ENCODE peak calls at places on chromosomes 3 and 15, in nine cellular contexts. One of them, this sample, is unnamed.

GRCh38 chr3:94887056-94887455 is 824.2 kb downstream of the NSUN3 start:
- DNase-seq in amniotic stem cell: no peak
- DNase-seq in activated CD8-positive, alpha-beta T cell treated with anti-CD3 and anti-CD28 coated beads for 36 hours: no peak
- DNase-seq in stimulated activated CD8-positive, alpha-beta memory T cell treated with anti-CD3 and anti-CD28 coated beads, Interleukin-4, amount 100 ng/mL, for 24 hours: no peak
- DNase-seq in GM04504: no peak
- DNase-seq in NCI-H2081 treated with DMSO at 0.1 percent for 48 hours: no peak
- DNase-seq in stimulated activated CD4-positive, alpha-beta T cell treated with anti-CD3 and anti-CD28 coated beads, Interleukin-15, amount 100 ng/mL, for 1 hour: no peak
- DNase-seq in neural crest cell: no peak
- DNase-seq in fibroblast of lung: no peak
- DNase-seq in this sample: no peak

GRCh38 chr3:4533489-4534443 is 40.6 kb downstream of the ITPR1 start:
- DNase-seq in neural crest cell: no peak
- DNase-seq in stimulated activated CD4-positive, alpha-beta T cell treated with anti-CD3 and anti-CD28 coated beads, Interleukin-15, amount 100 ng/mL, for 1 hour: no peak
- DNase-seq in NCI-H2081 treated with DMSO at 0.1 percent for 48 hours: no peak
- DNase-seq in amniotic stem cell: no peak
- DNase-seq in activated CD8-positive, alpha-beta T cell treated with anti-CD3 and anti-CD28 coated beads for 36 hours: no peak
- DNase-seq in fibroblast of lung: peak
- DNase-seq in GM04504: no peak
- DNase-seq in stimulated activated CD8-positive, alpha-beta memory T cell treated with anti-CD3 and anti-CD28 coated beads, Interleukin-4, amount 100 ng/mL, for 24 hours: no peak
- DNase-seq in this sample: no peak

GRCh38 chr3:186772886-186773417 is 10.4 kb upstream of the EIF4A2 start:
- DNase-seq in activated CD8-positive, alpha-beta T cell treated with anti-CD3 and anti-CD28 coated beads for 36 hours: peak
- DNase-seq in amniotic stem cell: no peak
- DNase-seq in stimulated activated CD8-positive, alpha-beta memory T cell treated with anti-CD3 and anti-CD28 coated beads, Interleukin-4, amount 100 ng/mL, for 24 hours: peak
- DNase-seq in neural crest cell: peak
- DNase-seq in NCI-H2081 treated with DMSO at 0.1 percent for 48 hours: no peak
- DNase-seq in fibroblast of lung: no peak
- DNase-seq in GM04504: no peak
- DNase-seq in stimulated activated CD4-positive, alpha-beta T cell treated with anti-CD3 and anti-CD28 coated beads, Interleukin-15, amount 100 ng/mL, for 1 hour: peak
- DNase-seq in this sample: no peak

GRCh38 chr3:110419096-110419495 is 652.5 kb upstream of the NECTIN3 start:
- DNase-seq in neural crest cell: no peak
- DNase-seq in fibroblast of lung: no peak
- DNase-seq in amniotic stem cell: no peak
- DNase-seq in GM04504: no peak
- DNase-seq in NCI-H2081 treated with DMSO at 0.1 percent for 48 hours: no peak
- DNase-seq in stimulated activated CD8-positive, alpha-beta memory T cell treated with anti-CD3 and anti-CD28 coated beads, Interleukin-4, amount 100 ng/mL, for 24 hours: no peak
- DNase-seq in stimulated activated CD4-positive, alpha-beta T cell treated with anti-CD3 and anti-CD28 coated beads, Interleukin-15, amount 100 ng/mL, for 1 hour: no peak
- DNase-seq in activated CD8-positive, alpha-beta T cell treated with anti-CD3 and anti-CD28 coated beads for 36 hours: no peak
- DNase-seq in this sample: no peak

GRCh38 chr3:30354972-30355371 is 251.4 kb upstream of the TGFBR2 start:
- DNase-seq in NCI-H2081 treated with DMSO at 0.1 percent for 48 hours: peak
- DNase-seq in neural crest cell: no peak
- DNase-seq in stimulated activated CD8-positive, alpha-beta memory T cell treated with anti-CD3 and anti-CD28 coated beads, Interleukin-4, amount 100 ng/mL, for 24 hours: no peak
- DNase-seq in stimulated activated CD4-positive, alpha-beta T cell treated with anti-CD3 and anti-CD28 coated beads, Interleukin-15, amount 100 ng/mL, for 1 hour: no peak
- DNase-seq in amniotic stem cell: no peak
- DNase-seq in activated CD8-positive, alpha-beta T cell treated with anti-CD3 and anti-CD28 coated beads for 36 hours: no peak
- DNase-seq in fibroblast of lung: peak
- DNase-seq in GM04504: no peak
- DNase-seq in this sample: no peak

GRCh38 chr15:76844096-76844495 is 61.0 kb downstream of the SCAPER start:
- DNase-seq in stimulated activated CD4-positive, alpha-beta T cell treated with anti-CD3 and anti-CD28 coated beads, Interleukin-15, amount 100 ng/mL, for 1 hour: no peak
- DNase-seq in neural crest cell: no peak
- DNase-seq in NCI-H2081 treated with DMSO at 0.1 percent for 48 hours: no peak
- DNase-seq in activated CD8-positive, alpha-beta T cell treated with anti-CD3 and anti-CD28 coated beads for 36 hours: no peak
- DNase-seq in stimulated activated CD8-positive, alpha-beta memory T cell treated with anti-CD3 and anti-CD28 coated beads, Interleukin-4, amount 100 ng/mL, for 24 hours: no peak
- DNase-seq in GM04504: no peak
- DNase-seq in fibroblast of lung: no peak
- DNase-seq in amniotic stem cell: no peak
- DNase-seq in this sample: no peak

GRCh38 chr15:100986158-100986896 is 67.2 kb downstream of the LRRK1 start:
- DNase-seq in activated CD8-positive, alpha-beta T cell treated with anti-CD3 and anti-CD28 coated beads for 36 hours: no peak
- DNase-seq in NCI-H2081 treated with DMSO at 0.1 percent for 48 hours: no peak
- DNase-seq in stimulated activated CD4-positive, alpha-beta T cell treated with anti-CD3 and anti-CD28 coated beads, Interleukin-15, amount 100 ng/mL, for 1 hour: no peak
- DNase-seq in stimulated activated CD8-positive, alpha-beta memory T cell treated with anti-CD3 and anti-CD28 coated beads, Interleukin-4, amount 100 ng/mL, for 24 hours: no peak
- DNase-seq in GM04504: no peak
- DNase-seq in amniotic stem cell: no peak
- DNase-seq in neural crest cell: no peak
- DNase-seq in fibroblast of lung: no peak
- DNase-seq in this sample: no peak

GRCh38 chr3:64141476-64141875 is 83.8 kb downstream of the PRICKLE2 start:
- DNase-seq in stimulated activated CD8-positive, alpha-beta memory T cell treated with anti-CD3 and anti-CD28 coated beads, Interleukin-4, amount 100 ng/mL, for 24 hours: no peak
- DNase-seq in GM04504: no peak
- DNase-seq in fibroblast of lung: peak
- DNase-seq in amniotic stem cell: no peak
- DNase-seq in stimulated activated CD4-positive, alpha-beta T cell treated with anti-CD3 and anti-CD28 coated beads, Interleukin-15, amount 100 ng/mL, for 1 hour: no peak
- DNase-seq in neural crest cell: no peak
- DNase-seq in NCI-H2081 treated with DMSO at 0.1 percent for 48 hours: no peak
- DNase-seq in activated CD8-positive, alpha-beta T cell treated with anti-CD3 and anti-CD28 coated beads for 36 hours: no peak
- DNase-seq in this sample: no peak

GRCh38 chr3:66761093-66761780 is 236.9 kb upstream of the KBTBD8 start:
- DNase-seq in neural crest cell: no peak
- DNase-seq in GM04504: no peak
- DNase-seq in NCI-H2081 treated with DMSO at 0.1 percent for 48 hours: no peak
- DNase-seq in amniotic stem cell: no peak
- DNase-seq in stimulated activated CD8-positive, alpha-beta memory T cell treated with anti-CD3 and anti-CD28 coated beads, Interleukin-4, amount 100 ng/mL, for 24 hours: no peak
- DNase-seq in stimulated activated CD4-positive, alpha-beta T cell treated with anti-CD3 and anti-CD28 coated beads, Interleukin-15, amount 100 ng/mL, for 1 hour: no peak
- DNase-seq in fibroblast of lung: peak
- DNase-seq in activated CD8-positive, alpha-beta T cell treated with anti-CD3 and anti-CD28 coated beads for 36 hours: no peak
- DNase-seq in this sample: no peak

GRCh38 chr15:65723786-65724354 is 68.2 kb downstream of the DENND4A start:
- DNase-seq in amniotic stem cell: no peak
- DNase-seq in fibroblast of lung: no peak
- DNase-seq in neural crest cell: no peak
- DNase-seq in stimulated activated CD4-positive, alpha-beta T cell treated with anti-CD3 and anti-CD28 coated beads, Interleukin-15, amount 100 ng/mL, for 1 hour: no peak
- DNase-seq in stimulated activated CD8-positive, alpha-beta memory T cell treated with anti-CD3 and anti-CD28 coated beads, Interleukin-4, amount 100 ng/mL, for 24 hours: no peak
- DNase-seq in NCI-H2081 treated with DMSO at 0.1 percent for 48 hours: no peak
- DNase-seq in activated CD8-positive, alpha-beta T cell treated with anti-CD3 and anti-CD28 coated beads for 36 hours: no peak
- DNase-seq in GM04504: no peak
- DNase-seq in this sample: no peak

GRCh38 chr3:113829576-113830354 is 8.8 kb upstream of the GRAMD1C start:
- DNase-seq in fibroblast of lung: peak
- DNase-seq in neural crest cell: no peak
- DNase-seq in NCI-H2081 treated with DMSO at 0.1 percent for 48 hours: no peak
- DNase-seq in amniotic stem cell: no peak
- DNase-seq in stimulated activated CD4-positive, alpha-beta T cell treated with anti-CD3 and anti-CD28 coated beads, Interleukin-15, amount 100 ng/mL, for 1 hour: no peak
- DNase-seq in activated CD8-positive, alpha-beta T cell treated with anti-CD3 and anti-CD28 coated beads for 36 hours: no peak
- DNase-seq in GM04504: no peak
- DNase-seq in stimulated activated CD8-positive, alpha-beta memory T cell treated with anti-CD3 and anti-CD28 coated beads, Interleukin-4, amount 100 ng/mL, for 24 hours: no peak
- DNase-seq in this sample: no peak

GRCh38 chr3:146640955-146641867 is 36.1 kb upstream of the PLSCR5 start:
- DNase-seq in amniotic stem cell: peak
- DNase-seq in neural crest cell: no peak
- DNase-seq in stimulated activated CD8-positive, alpha-beta memory T cell treated with anti-CD3 and anti-CD28 coated beads, Interleukin-4, amount 100 ng/mL, for 24 hours: no peak
- DNase-seq in stimulated activated CD4-positive, alpha-beta T cell treated with anti-CD3 and anti-CD28 coated beads, Interleukin-15, amount 100 ng/mL, for 1 hour: no peak
- DNase-seq in activated CD8-positive, alpha-beta T cell treated with anti-CD3 and anti-CD28 coated beads for 36 hours: peak
- DNase-seq in fibroblast of lung: peak
- DNase-seq in NCI-H2081 treated with DMSO at 0.1 percent for 48 hours: peak
- DNase-seq in GM04504: peak
- DNase-seq in this sample: no peak

GRCh38 chr15:94253742-94254141 is 22.4 kb downstream of the MCTP2 start:
- DNase-seq in neural crest cell: no peak
- DNase-seq in GM04504: no peak
- DNase-seq in NCI-H2081 treated with DMSO at 0.1 percent for 48 hours: no peak
- DNase-seq in stimulated activated CD4-positive, alpha-beta T cell treated with anti-CD3 and anti-CD28 coated beads, Interleukin-15, amount 100 ng/mL, for 1 hour: no peak
- DNase-seq in stimulated activated CD8-positive, alpha-beta memory T cell treated with anti-CD3 and anti-CD28 coated beads, Interleukin-4, amount 100 ng/mL, for 24 hours: no peak
- DNase-seq in activated CD8-positive, alpha-beta T cell treated with anti-CD3 and anti-CD28 coated beads for 36 hours: no peak
- DNase-seq in fibroblast of lung: no peak
- DNase-seq in amniotic stem cell: no peak
- DNase-seq in this sample: no peak

GRCh38 chr3:189841474-189842205 is 210.5 kb downstream of the TP63 start:
- DNase-seq in stimulated activated CD4-positive, alpha-beta T cell treated with anti-CD3 and anti-CD28 coated beads, Interleukin-15, amount 100 ng/mL, for 1 hour: no peak
- DNase-seq in fibroblast of lung: peak
- DNase-seq in stimulated activated CD8-positive, alpha-beta memory T cell treated with anti-CD3 and anti-CD28 coated beads, Interleukin-4, amount 100 ng/mL, for 24 hours: no peak
- DNase-seq in GM04504: peak
- DNase-seq in amniotic stem cell: no peak
- DNase-seq in NCI-H2081 treated with DMSO at 0.1 percent for 48 hours: no peak
- DNase-seq in neural crest cell: no peak
- DNase-seq in activated CD8-positive, alpha-beta T cell treated with anti-CD3 and anti-CD28 coated beads for 36 hours: no peak
- DNase-seq in this sample: no peak

GRCh38 chr3:134622803-134623365 is 27.9 kb downstream of the KY start:
- DNase-seq in stimulated activated CD4-positive, alpha-beta T cell treated with anti-CD3 and anti-CD28 coated beads, Interleukin-15, amount 100 ng/mL, for 1 hour: no peak
- DNase-seq in neural crest cell: no peak
- DNase-seq in stimulated activated CD8-positive, alpha-beta memory T cell treated with anti-CD3 and anti-CD28 coated beads, Interleukin-4, amount 100 ng/mL, for 24 hours: no peak
- DNase-seq in GM04504: no peak
- DNase-seq in NCI-H2081 treated with DMSO at 0.1 percent for 48 hours: no peak
- DNase-seq in fibroblast of lung: no peak
- DNase-seq in activated CD8-positive, alpha-beta T cell treated with anti-CD3 and anti-CD28 coated beads for 36 hours: no peak
- DNase-seq in amniotic stem cell: no peak
- DNase-seq in this sample: no peak

GRCh38 chr3:128786434-128787020 is 60.5 kb downstream of the RAB7A start:
- DNase-seq in stimulated activated CD4-positive, alpha-beta T cell treated with anti-CD3 and anti-CD28 coated beads, Interleukin-15, amount 100 ng/mL, for 1 hour: no peak
- DNase-seq in neural crest cell: no peak
- DNase-seq in amniotic stem cell: peak
- DNase-seq in fibroblast of lung: no peak
- DNase-seq in stimulated activated CD8-positive, alpha-beta memory T cell treated with anti-CD3 and anti-CD28 coated beads, Interleukin-4, amount 100 ng/mL, for 24 hours: no peak
- DNase-seq in activated CD8-positive, alpha-beta T cell treated with anti-CD3 and anti-CD28 coated beads for 36 hours: no peak
- DNase-seq in NCI-H2081 treated with DMSO at 0.1 percent for 48 hours: no peak
- DNase-seq in GM04504: no peak
- DNase-seq in this sample: no peak